ENCODE peak calls at places on chromosome 6, in six cellular contexts. O, D, R, J, B and H are unnamed samples.
A peak's percentile ranks its signal among the peaks of the same experiment; 100 is the strongest.

GRCh38 chr6:118725944-118726343 is 74.6 kb upstream of the CEP85L start:
- DNase-seq in O (no peak), D (no peak), R (no peak), J (no peak), B (no peak), H (no peak)

GRCh38 chr6:21668794-21669193 is 75.2 kb downstream of the SOX4 start:
- DNase-seq in O (no peak), D (no peak), R (no peak), J (no peak), B (no peak), H (no peak)

GRCh38 chr6:128233501-128233900 is 286.9 kb downstream of the PTPRK start:
- DNase-seq in O (no peak), D (no peak), R (no peak), J (no peak), B (no peak), H (no peak)

GRCh38 chr6:157172088-157172768 is 151.1 kb downstream of the TMEM242 start:
- DNase-seq in O (no peak), D (no peak), R (no peak), J (no peak), B (no peak), H (no peak)

GRCh38 chr6:86355271-86355670 is 582.1 kb upstream of the HTR1E start:
- DNase-seq in O (no peak), D (no peak), R (no peak), J (no peak), B (no peak), H (no peak)

GRCh38 chr6:52724406-52725121 is 38.7 kb downstream of the GSTA2 start:
- DNase-seq in O (peak; percentile 53), D (peak; percentile 29), R (peak; percentile 41), J (no peak), B (peak; percentile 53), H (peak; percentile 88)

GRCh38 chr6:30900863-30901417 is 7.1 kb upstream of the GTF2H4 start:
- DNase-seq in O (no peak), D (no peak), R (no peak), J (no peak), B (no peak), H (no peak)

GRCh38 chr6:41023114-41023513 is 15.9 kb downstream of the UNC5CL start:
- DNase-seq in O (no peak), D (no peak), R (no peak), J (no peak), B (no peak), H (no peak)

GRCh38 chr6:25503686-25504085 is 148.3 kb upstream of the SCGN start:
- DNase-seq in O (no peak), D (no peak), R (no peak), J (no peak), B (no peak), H (no peak)

DNA sequence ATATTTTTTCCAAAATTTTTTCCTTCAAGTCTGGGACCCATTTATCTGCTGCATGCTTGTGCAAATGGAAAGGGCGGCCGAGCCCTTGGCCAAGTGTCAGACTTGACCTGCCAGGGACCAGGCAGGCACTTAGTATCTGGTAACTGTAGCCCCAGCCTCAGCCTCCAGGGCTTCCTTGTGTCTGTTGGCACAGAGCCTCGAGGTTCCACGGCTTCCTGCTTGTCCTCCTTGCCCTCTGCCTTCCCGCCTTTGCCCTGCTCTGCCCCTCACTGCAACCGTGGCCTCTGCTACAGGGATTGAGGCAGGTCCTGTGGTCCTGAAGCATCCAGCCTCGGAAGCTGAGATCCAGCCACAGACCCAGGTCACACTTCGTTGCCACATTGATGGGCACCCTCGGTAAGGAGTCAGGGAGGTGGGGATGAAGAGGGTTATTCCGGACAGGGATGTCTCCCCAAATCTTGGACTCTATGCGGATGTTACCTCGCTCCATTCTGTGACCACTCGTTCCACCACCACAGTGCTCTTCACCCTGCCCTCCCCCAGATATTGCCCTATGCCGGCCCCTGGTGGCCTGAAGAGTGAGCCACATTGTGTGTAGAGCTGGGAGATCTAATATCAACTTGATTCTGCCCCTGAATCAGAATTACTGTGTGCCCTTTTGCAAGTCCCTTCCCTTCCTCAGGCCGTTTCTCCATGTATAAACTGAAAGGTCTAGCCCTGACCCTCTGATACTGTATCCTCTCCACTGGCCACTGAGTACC is 41.5 kb upstream of the SRF start:
- DNase-seq in O (peak; percentile 51), D (no peak), R (no peak), J (no peak), B (no peak), H (peak; percentile 61)
- TF ChIP-seq CTCF in O (peak; percentile 54), D (no peak), R (peak; percentile 62), J (peak; percentile 50), B (peak; percentile 11), H (no peak)

GRCh38 chr6:31943742-31944141 is 2.2 kb upstream of the CFB start:
- DNase-seq in O (no peak), D (no peak), R (no peak), J (no peak), B (no peak), H (no peak)

GRCh38 chr6:31947070-31947675 is 1.3 kb downstream of the CFB start:
- DNase-seq in O (no peak), D (no peak), R (no peak), J (no peak), B (no peak), H (no peak)

GRCh38 chr6:31946370-31946885 is 533 bp downstream of the CFB start:
- DNase-seq in O (no peak), D (no peak), R (no peak), J (no peak), B (no peak), H (no peak)

GRCh38 chr6:31945154-31945506 is 765 bp upstream of the CFB start:
- DNase-seq in O (no peak), D (no peak), R (no peak), J (no peak), B (no peak), H (no peak)

DNA sequence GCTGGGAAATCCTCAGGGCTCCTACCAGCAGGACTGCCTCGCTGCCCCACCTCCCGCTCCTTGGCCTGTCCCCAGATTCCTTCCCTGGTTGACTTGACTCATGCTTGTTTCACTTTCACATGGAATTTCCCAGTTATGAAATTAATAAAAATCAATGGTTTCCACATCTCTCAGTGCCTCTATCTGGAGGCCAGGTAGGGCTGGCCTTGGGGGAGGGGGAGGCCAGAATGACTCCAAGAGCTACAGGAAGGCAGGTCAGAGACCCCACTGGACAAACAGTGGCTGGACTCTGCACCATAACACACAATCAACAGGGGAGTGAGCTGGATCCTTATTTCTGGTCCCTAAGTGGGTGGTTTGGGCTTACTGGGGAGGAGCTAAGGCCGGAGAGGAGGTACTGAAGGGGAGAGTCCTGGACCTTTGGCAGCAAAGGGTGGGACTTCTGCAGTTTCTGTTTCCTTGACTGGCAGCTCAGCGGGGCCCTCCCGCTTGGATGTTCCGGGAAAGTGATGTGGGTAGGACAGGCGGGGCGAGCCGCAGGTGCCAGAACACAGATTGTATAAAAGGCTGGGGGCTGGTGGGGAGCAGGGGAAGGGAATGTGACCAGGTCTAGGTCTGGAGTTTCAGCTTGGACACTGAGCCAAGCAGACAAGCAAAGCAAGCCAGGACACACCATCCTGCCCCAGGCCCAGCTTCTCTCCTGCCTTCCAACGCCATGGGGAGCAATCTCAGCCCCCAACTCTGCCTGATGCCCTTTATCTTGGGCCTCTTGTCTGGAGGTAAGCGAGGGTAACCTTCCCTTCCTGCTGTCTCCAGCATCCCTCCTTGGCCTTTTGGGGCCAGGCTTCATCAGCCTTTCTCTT is at the start of gene CFB:
- DNase-seq in O (peak; percentile 82), D (peak; percentile 90), R (peak; percentile 81), J (no peak), B (peak; percentile 75), H (peak; percentile 77)
- TF ChIP-seq POLR2A in O (peak; percentile 33), D (no peak), R (no peak), J (no peak), B (no peak), H (no peak)

DNA sequence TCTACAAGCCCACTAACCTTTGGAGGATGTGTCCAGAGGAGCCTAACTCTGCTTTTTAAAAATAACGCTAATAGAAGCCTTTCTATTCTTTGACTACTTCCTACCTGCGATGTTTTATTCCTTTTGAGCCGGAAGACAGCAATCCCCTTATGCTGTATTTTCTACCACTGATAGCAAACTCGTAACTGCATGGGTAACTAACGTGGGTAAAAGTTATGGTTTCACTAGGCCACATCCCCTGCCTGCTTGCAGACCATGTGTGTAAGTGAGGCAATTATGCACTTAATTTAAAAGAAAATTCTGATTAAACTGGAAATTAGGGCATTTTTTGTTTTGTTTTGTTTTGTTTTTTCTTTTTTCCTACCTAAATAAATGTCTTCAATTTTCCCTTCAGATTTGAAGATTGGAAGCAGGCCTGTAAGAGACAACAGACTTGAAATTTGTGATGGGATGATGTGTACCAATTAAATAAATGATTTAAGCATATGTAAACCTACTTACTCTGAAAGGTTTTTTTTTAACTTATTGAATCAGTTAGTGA is 933 bp downstream of the UFL1 start:
- DNase-seq in O (no peak), D (no peak), R (no peak), J (no peak), B (no peak), H (no peak)
- H3K4me1 ChIP-seq in O (no peaks in the 10 kb centered on the region), D (peaks cover 8% of the 10 kb centered on the region), R (no peaks in the 10 kb centered on the region), J (peaks cover 20% of the 10 kb centered on the region), B (peaks cover 8% of the 10 kb centered on the region), H (peaks cover 12% of the 10 kb centered on the region)

GRCh38 chr6:1606533-1607235 is 3.0 kb upstream of the FOXC1 start:
- DNase-seq in O (no peak), D (no peak), R (no peak), J (no peak), B (no peak), H (no peak)

GRCh38 chr6:1604991-1605821 is 4.5 kb upstream of the FOXC1 start:
- DNase-seq in O (no peak), D (no peak), R (no peak), J (no peak), B (no peak), H (no peak)

GRCh38 chr6:1607236-1607556 is 2.5 kb upstream of the FOXC1 start:
- DNase-seq in O (no peak), D (no peak), R (no peak), J (no peak), B (no peak), H (no peak)

GRCh38 chr6:1604347-1604990 is 5.2 kb upstream of the FOXC1 start:
- DNase-seq in O (peak; percentile 58), D (peak; percentile 53), R (no peak), J (no peak), B (no peak), H (peak; percentile 65)

DNA sequence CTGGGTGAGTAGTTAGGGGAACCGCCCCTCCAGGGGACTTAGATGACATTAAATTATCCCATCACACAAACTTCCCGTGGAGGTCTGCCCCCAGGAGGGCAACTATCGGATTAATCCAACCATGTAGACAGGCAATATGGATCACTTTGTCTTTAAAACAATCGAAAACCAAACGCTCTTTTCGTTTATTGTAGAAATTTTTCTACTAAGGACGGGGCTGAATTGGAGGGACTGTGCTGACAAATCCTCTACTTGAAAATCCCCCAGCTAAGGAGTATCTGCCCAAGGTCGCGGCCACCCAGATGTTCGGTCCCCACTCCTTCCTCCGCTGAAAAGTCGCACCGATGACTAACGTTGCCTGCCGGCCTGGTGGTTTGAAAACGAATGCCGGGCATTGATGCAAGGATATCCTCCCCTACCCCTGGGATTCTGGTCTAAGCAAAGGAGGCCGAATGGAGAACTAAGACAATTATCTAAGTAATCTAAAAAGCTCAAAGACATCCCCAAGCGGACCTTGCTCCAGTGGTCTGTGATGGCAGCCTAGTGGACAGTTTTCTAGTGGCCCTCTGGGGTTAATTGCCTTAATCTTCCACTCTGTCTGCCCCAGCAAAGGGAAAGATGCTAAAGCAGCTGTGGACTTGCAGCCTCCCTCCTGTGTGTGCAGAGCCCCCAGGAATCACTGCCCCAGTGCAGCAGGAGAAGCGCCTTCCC is 3.7 kb upstream of the FOXC1 start:
- DNase-seq in O (no peak), D (no peak), R (no peak), J (no peak), B (no peak), H (no peak)
- TF ChIP-seq CTCF in O (no peak), D (no peak), R (no peak), J (no peak), B (no peak), H (no peak)